ENCODE peak calls at places on chromosomes 5 and 9, in nine cellular contexts. One of them, this sample, is unnamed.

GRCh38 chr5:19837536-19838179 is 150.3 kb downstream of the CDH18 start:
- DNase-seq in CD4-positive, CD25-positive, alpha-beta regulatory T cell: no peak
- DNase-seq in MM.1S: no peak
- DNase-seq in colonic mucosa: no peak
- DNase-seq in A549: no peak
- DNase-seq in fibroblast of lung: peak; percentile 94
- DNase-seq in cardiac muscle cell: no peak
- DNase-seq in adrenal gland: no peak
- DNase-seq in adipocyte: peak; percentile 7
- DNase-seq in this sample: no peak

GRCh38 chr5:178460174-178460573 is 130.0 kb downstream of the COL23A1 start:
- DNase-seq in CD4-positive, CD25-positive, alpha-beta regulatory T cell: no peak
- DNase-seq in MM.1S: no peak
- DNase-seq in colonic mucosa: no peak
- DNase-seq in A549: no peak
- DNase-seq in fibroblast of lung: no peak
- DNase-seq in cardiac muscle cell: no peak
- DNase-seq in adrenal gland: no peak
- DNase-seq in adipocyte: no peak
- DNase-seq in this sample: no peak

GRCh38 chr5:89934069-89934468 is 475.5 kb downstream of the CETN3 start:
- DNase-seq in CD4-positive, CD25-positive, alpha-beta regulatory T cell: no peak
- DNase-seq in MM.1S: peak; percentile 48
- DNase-seq in colonic mucosa: no peak
- DNase-seq in A549: no peak
- DNase-seq in fibroblast of lung: no peak
- DNase-seq in cardiac muscle cell: no peak
- DNase-seq in adrenal gland: no peak
- DNase-seq in adipocyte: no peak
- DNase-seq in this sample: no peak

GRCh38 chr9:75147638-75148037 is 59.3 kb downstream of the OSTF1 start:
- DNase-seq in CD4-positive, CD25-positive, alpha-beta regulatory T cell: peak; percentile 51
- DNase-seq in MM.1S: peak; percentile 47
- DNase-seq in colonic mucosa: no peak
- DNase-seq in A549: no peak
- DNase-seq in fibroblast of lung: peak; percentile 37
- DNase-seq in cardiac muscle cell: peak; percentile 33
- DNase-seq in adrenal gland: no peak
- DNase-seq in adipocyte: peak; percentile 9
- DNase-seq in this sample: no peak

GRCh38 chr9:111983484-111983908 is 86.9 kb downstream of the UGCG start:
- DNase-seq in CD4-positive, CD25-positive, alpha-beta regulatory T cell: peak; percentile 6
- DNase-seq in MM.1S: peak; percentile 63
- DNase-seq in colonic mucosa: no peak
- DNase-seq in A549: no peak
- DNase-seq in fibroblast of lung: no peak
- DNase-seq in cardiac muscle cell: no peak
- DNase-seq in adrenal gland: no peak
- DNase-seq in adipocyte: no peak
- DNase-seq in this sample: no peak

GRCh38 chr9:96395964-96396363 is 12.5 kb upstream of the SLC35D2 start:
- DNase-seq in CD4-positive, CD25-positive, alpha-beta regulatory T cell: no peak
- DNase-seq in MM.1S: no peak
- DNase-seq in colonic mucosa: no peak
- DNase-seq in A549: no peak
- DNase-seq in fibroblast of lung: no peak
- DNase-seq in cardiac muscle cell: no peak
- DNase-seq in adrenal gland: no peak
- DNase-seq in adipocyte: no peak
- DNase-seq in this sample: no peak

GRCh38 chr9:81548911-81549310 is 140.4 kb downstream of the TLE1 start:
- DNase-seq in CD4-positive, CD25-positive, alpha-beta regulatory T cell: no peak
- DNase-seq in MM.1S: no peak
- DNase-seq in colonic mucosa: no peak
- DNase-seq in A549: no peak
- DNase-seq in fibroblast of lung: no peak
- DNase-seq in cardiac muscle cell: no peak
- DNase-seq in adrenal gland: no peak
- DNase-seq in adipocyte: no peak
- DNase-seq in this sample: no peak

GRCh38 chr5:117204926-117205869 is 630.6 kb upstream of the SEMA6A start:
- DNase-seq in CD4-positive, CD25-positive, alpha-beta regulatory T cell: no peak
- DNase-seq in MM.1S: no peak
- DNase-seq in colonic mucosa: no peak
- DNase-seq in A549: no peak
- DNase-seq in fibroblast of lung: no peak
- DNase-seq in cardiac muscle cell: peak; percentile 7
- DNase-seq in adrenal gland: no peak
- DNase-seq in adipocyte: no peak
- DNase-seq in this sample: no peak

GRCh38 chr9:71911061-71911907 is at the start of the genes ABHD17B and C9orf85:
- DNase-seq in CD4-positive, CD25-positive, alpha-beta regulatory T cell: peak; percentile 97
- DNase-seq in MM.1S: peak; percentile 100
- DNase-seq in colonic mucosa: peak; percentile 100
- DNase-seq in A549: peak; percentile 99
- DNase-seq in fibroblast of lung: peak; percentile 99
- DNase-seq in cardiac muscle cell: peak; percentile 99
- DNase-seq in adrenal gland: peak; percentile 99
- DNase-seq in adipocyte: peak; percentile 100
- DNase-seq in this sample: peak; percentile 100

GRCh38 chr5:125829349-125829748 is 593.9 kb upstream of the GRAMD2B start:
- DNase-seq in CD4-positive, CD25-positive, alpha-beta regulatory T cell: no peak
- DNase-seq in MM.1S: peak; percentile 77
- DNase-seq in colonic mucosa: no peak
- DNase-seq in A549: no peak
- DNase-seq in fibroblast of lung: no peak
- DNase-seq in cardiac muscle cell: no peak
- DNase-seq in adrenal gland: no peak
- DNase-seq in adipocyte: no peak
- DNase-seq in this sample: no peak

GRCh38 chr5:151699071-151699901 is 12.6 kb upstream of the SPARC start:
- DNase-seq in CD4-positive, CD25-positive, alpha-beta regulatory T cell: no peak
- DNase-seq in MM.1S: no peak
- DNase-seq in colonic mucosa: peak; percentile 49
- DNase-seq in A549: peak; percentile 77
- DNase-seq in fibroblast of lung: peak; percentile 99
- DNase-seq in cardiac muscle cell: peak; percentile 98
- DNase-seq in adrenal gland: peak; percentile 89
- DNase-seq in adipocyte: peak; percentile 98
- DNase-seq in this sample: no peak

GRCh38 chr5:81353189-81353588 is 40.7 kb downstream of the ACOT12 start:
- DNase-seq in CD4-positive, CD25-positive, alpha-beta regulatory T cell: no peak
- DNase-seq in MM.1S: no peak
- DNase-seq in colonic mucosa: no peak
- DNase-seq in A549: no peak
- DNase-seq in fibroblast of lung: no peak
- DNase-seq in cardiac muscle cell: no peak
- DNase-seq in adrenal gland: no peak
- DNase-seq in adipocyte: no peak
- DNase-seq in this sample: no peak

GRCh38 chr5:5342784-5343183 is 79.7 kb upstream of the ICE1 start:
- DNase-seq in CD4-positive, CD25-positive, alpha-beta regulatory T cell: no peak
- DNase-seq in MM.1S: no peak
- DNase-seq in colonic mucosa: no peak
- DNase-seq in A549: peak; percentile 68
- DNase-seq in fibroblast of lung: peak; percentile 83
- DNase-seq in cardiac muscle cell: peak; percentile 38
- DNase-seq in adrenal gland: no peak
- DNase-seq in adipocyte: no peak
- DNase-seq in this sample: no peak

GRCh38 chr5:131209506-131210191 is 38.9 kb downstream of the LYRM7 start:
- DNase-seq in CD4-positive, CD25-positive, alpha-beta regulatory T cell: peak; percentile 70
- DNase-seq in MM.1S: no peak
- DNase-seq in colonic mucosa: peak; percentile 46
- DNase-seq in A549: no peak
- DNase-seq in fibroblast of lung: no peak
- DNase-seq in cardiac muscle cell: no peak
- DNase-seq in adrenal gland: no peak
- DNase-seq in adipocyte: no peak
- DNase-seq in this sample: no peak

GRCh38 chr5:43683884-43684471 is 81.0 kb downstream of the NNT start:
- DNase-seq in CD4-positive, CD25-positive, alpha-beta regulatory T cell: no peak
- DNase-seq in MM.1S: no peak
- DNase-seq in colonic mucosa: no peak
- DNase-seq in A549: no peak
- DNase-seq in fibroblast of lung: no peak
- DNase-seq in cardiac muscle cell: no peak
- DNase-seq in adrenal gland: no peak
- DNase-seq in adipocyte: no peak
- DNase-seq in this sample: no peak

GRCh38 chr5:134371834-134372340 is 518 bp downstream of the UBE2B start:
- DNase-seq in CD4-positive, CD25-positive, alpha-beta regulatory T cell: peak; percentile 35
- DNase-seq in MM.1S: peak; percentile 44
- DNase-seq in colonic mucosa: peak; percentile 77
- DNase-seq in A549: peak; percentile 54
- DNase-seq in fibroblast of lung: peak; percentile 36
- DNase-seq in cardiac muscle cell: peak; percentile 43
- DNase-seq in adrenal gland: peak; percentile 88
- DNase-seq in adipocyte: peak; percentile 76
- DNase-seq in this sample: peak; percentile 74

GRCh38 chr5:76608833-76609232 is 14.4 kb downstream of the F2RL2 start:
- DNase-seq in CD4-positive, CD25-positive, alpha-beta regulatory T cell: peak; percentile 16
- DNase-seq in MM.1S: no peak
- DNase-seq in colonic mucosa: no peak
- DNase-seq in A549: peak; percentile 49
- DNase-seq in fibroblast of lung: peak; percentile 76
- DNase-seq in cardiac muscle cell: peak; percentile 65
- DNase-seq in adrenal gland: no peak
- DNase-seq in adipocyte: peak; percentile 31
- DNase-seq in this sample: no peak

GRCh38 chr9:129478461-129478860 is 142.4 kb downstream of the C9orf50 start:
- DNase-seq in CD4-positive, CD25-positive, alpha-beta regulatory T cell: no peak
- DNase-seq in MM.1S: no peak
- DNase-seq in colonic mucosa: no peak
- DNase-seq in A549: no peak
- DNase-seq in fibroblast of lung: no peak
- DNase-seq in cardiac muscle cell: no peak
- DNase-seq in adrenal gland: no peak
- DNase-seq in adipocyte: no peak
- DNase-seq in this sample: no peak
- H3K4me1 ChIP-seq in CD4-positive, CD25-positive, alpha-beta regulatory T cell: peaks cover 18% of the 10 kb centered on the region
- H3K4me1 ChIP-seq in MM.1S: peaks cover 3% of the 10 kb centered on the region
- H3K4me1 ChIP-seq in colonic mucosa: no peaks in the 10 kb centered on the region
- H3K4me1 ChIP-seq in A549: peaks cover 63% of the 10 kb centered on the region
- H3K4me1 ChIP-seq in fibroblast of lung: peaks cover 22% of the 10 kb centered on the region
- H3K4me1 ChIP-seq in cardiac muscle cell: peaks cover 41% of the 10 kb centered on the region
- H3K4me1 ChIP-seq in adrenal gland: peaks cover 76% of the 10 kb centered on the region
- H3K4me1 ChIP-seq in adipocyte: peaks cover 52% of the 10 kb centered on the region
- H3K4me1 ChIP-seq in this sample: no peaks in the 10 kb centered on the region

DNA sequence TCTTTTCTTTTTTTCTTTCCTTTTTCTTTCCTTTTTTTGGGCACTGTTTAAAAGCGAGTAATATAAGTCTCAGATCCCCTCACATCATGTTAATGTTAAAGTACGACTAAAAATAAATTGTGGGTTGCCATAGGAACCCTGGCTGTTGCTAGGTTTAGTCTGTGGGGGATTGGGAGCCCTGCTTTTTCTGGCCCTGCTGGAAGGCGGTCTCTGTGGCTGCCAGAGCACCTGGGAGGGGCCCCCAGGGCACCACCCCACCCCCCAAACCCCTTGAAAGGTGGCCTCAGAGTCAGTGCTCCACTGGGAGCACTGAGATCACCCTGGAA is 66.3 kb upstream of the NEURL1B start:
- DNase-seq in CD4-positive, CD25-positive, alpha-beta regulatory T cell: no peak
- DNase-seq in MM.1S: no peak
- DNase-seq in colonic mucosa: no peak
- DNase-seq in A549: no peak
- DNase-seq in fibroblast of lung: no peak
- DNase-seq in cardiac muscle cell: no peak
- DNase-seq in adrenal gland: no peak
- DNase-seq in adipocyte: no peak
- DNase-seq in this sample: no peak
- H3K4me1 ChIP-seq in CD4-positive, CD25-positive, alpha-beta regulatory T cell: no peaks in the 10 kb centered on the region
- H3K4me1 ChIP-seq in MM.1S: no peaks in the 10 kb centered on the region
- H3K4me1 ChIP-seq in colonic mucosa: no peaks in the 10 kb centered on the region
- H3K4me1 ChIP-seq in A549: no peaks in the 10 kb centered on the region
- H3K4me1 ChIP-seq in fibroblast of lung: no peaks in the 10 kb centered on the region
- H3K4me1 ChIP-seq in cardiac muscle cell: peaks cover 38% of the 10 kb centered on the region
- H3K4me1 ChIP-seq in adrenal gland: no peaks in the 10 kb centered on the region
- H3K4me1 ChIP-seq in adipocyte: no peaks in the 10 kb centered on the region
- H3K4me1 ChIP-seq in this sample: no peaks in the 10 kb centered on the region

DNA sequence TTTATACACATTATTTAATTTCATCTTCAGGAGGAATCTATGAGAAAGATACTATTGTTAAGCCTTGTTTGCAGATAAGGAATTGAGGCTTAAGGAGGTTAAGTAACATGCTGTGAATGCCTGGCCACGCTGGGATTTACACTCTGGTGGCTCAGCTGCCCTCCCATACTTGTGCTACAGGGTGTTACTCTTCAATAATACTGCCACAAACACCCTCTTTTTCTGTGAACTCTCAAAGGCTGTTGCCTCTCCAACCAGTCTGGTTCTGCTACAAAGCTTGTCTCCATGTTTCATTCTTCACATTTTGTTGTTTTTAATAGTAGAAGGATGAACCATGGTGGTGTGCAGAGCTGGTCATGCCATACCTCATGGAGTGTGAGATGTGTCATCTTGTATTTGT is 76.7 kb upstream of the TNFAIP8 start:
- DNase-seq in CD4-positive, CD25-positive, alpha-beta regulatory T cell: no peak
- DNase-seq in MM.1S: no peak
- DNase-seq in colonic mucosa: no peak
- DNase-seq in A549: no peak
- DNase-seq in fibroblast of lung: no peak
- DNase-seq in cardiac muscle cell: no peak
- DNase-seq in adrenal gland: no peak
- DNase-seq in adipocyte: no peak
- DNase-seq in this sample: no peak
- H3K4me1 ChIP-seq in CD4-positive, CD25-positive, alpha-beta regulatory T cell: peaks cover 99% of the 10 kb centered on the region
- H3K4me1 ChIP-seq in MM.1S: peaks cover 47% of the 10 kb centered on the region
- H3K4me1 ChIP-seq in colonic mucosa: peaks cover 2% of the 10 kb centered on the region
- H3K4me1 ChIP-seq in A549: peaks cover 20% of the 10 kb centered on the region
- H3K4me1 ChIP-seq in fibroblast of lung: peaks cover 5% of the 10 kb centered on the region
- H3K4me1 ChIP-seq in cardiac muscle cell: peaks cover 6% of the 10 kb centered on the region
- H3K4me1 ChIP-seq in adrenal gland: no peaks in the 10 kb centered on the region
- H3K4me1 ChIP-seq in adipocyte: peaks cover 10% of the 10 kb centered on the region
- H3K4me1 ChIP-seq in this sample: no peaks in the 10 kb centered on the region

GRCh38 chr9:115671911-115672310 is 481.7 kb upstream of the PAPPA start:
- DNase-seq in CD4-positive, CD25-positive, alpha-beta regulatory T cell: no peak
- DNase-seq in MM.1S: no peak
- DNase-seq in colonic mucosa: no peak
- DNase-seq in A549: no peak
- DNase-seq in fibroblast of lung: peak; percentile 53
- DNase-seq in cardiac muscle cell: no peak
- DNase-seq in adrenal gland: no peak
- DNase-seq in adipocyte: no peak
- DNase-seq in this sample: no peak
- H3K4me1 ChIP-seq in CD4-positive, CD25-positive, alpha-beta regulatory T cell: no peaks in the 10 kb centered on the region
- H3K4me1 ChIP-seq in MM.1S: no peaks in the 10 kb centered on the region
- H3K4me1 ChIP-seq in colonic mucosa: no peaks in the 10 kb centered on the region
- H3K4me1 ChIP-seq in A549: peaks cover 56% of the 10 kb centered on the region
- H3K4me1 ChIP-seq in fibroblast of lung: peaks cover 24% of the 10 kb centered on the region
- H3K4me1 ChIP-seq in cardiac muscle cell: no peaks in the 10 kb centered on the region
- H3K4me1 ChIP-seq in adrenal gland: no peaks in the 10 kb centered on the region
- H3K4me1 ChIP-seq in adipocyte: peaks cover 59% of the 10 kb centered on the region
- H3K4me1 ChIP-seq in this sample: no peaks in the 10 kb centered on the region